ENCODE peak calls at places on chromosomes 4 and X, in four cellular contexts. J, M, V and U are unnamed samples. For H3K4me1, the result is how much of the 10 kb centered on the place peaks cover.

GRCh38 chr4:113406723-113407016 is 354.9 kb downstream of the CAMK2D start:
- DNase-seq in V (no peak), J (no peak), M (no peak), U (no peak)

GRCh38 chr4:6470502-6471302 is 1.7 kb downstream of the PPP2R2C start:
- DNase-seq in J (peak), M (peak), V (peak), U (peak)

GRCh38 chr4:16461362-16461761 is 235.1 kb upstream of the TAPT1 start:
- DNase-seq in J (no peak), M (no peak), V (no peak), U (no peak)

GRCh38 chr4:184097240-184097619 is 120.4 kb downstream of the ENPP6 start:
- DNase-seq in V (peak), M (peak), J (peak), U (peak)

GRCh38 chr4:96685691-96686090 is 845.8 kb downstream of the PDHA2 start:
- DNase-seq in J (no peak), M (no peak), V (no peak), U (no peak)

GRCh38 chr4:166014411-166014810 is 141.4 kb downstream of the TLL1 start:
- DNase-seq in J (no peak), M (no peak), V (no peak), U (no peak)

GRCh38 chr4:103853627-103854026 is 133.8 kb upstream of the TACR3 start:
- DNase-seq in M (no peak), V (no peak), J (no peak), U (no peak)

GRCh38 chrX:63746715-63747114 is 38.3 kb downstream of the ARHGEF9 start:
- DNase-seq in M (no peak), V (no peak), J (no peak), U (no peak)

GRCh38 chr4:139934786-139935330 is 219.1 kb downstream of the MAML3 start:
- DNase-seq in J (no peak), V (no peak), M (no peak), U (no peak)

GRCh38 chr4:6701371-6701770 is 7.7 kb downstream of the S100P start:
- DNase-seq in J (no peak), M (peak), V (no peak), U (no peak)

GRCh38 chrX:40579880-40580536 is 762 bp upstream of the ATP6AP2 start:
- DNase-seq in V (no peak), J (no peak), M (no peak), U (no peak)

GRCh38 chr4:153620352-153620751 is 63.7 kb upstream of the TLR2 start:
- DNase-seq in V (no peak), J (no peak), M (no peak), U (no peak)

GRCh38 chr4:85952518-85952917 is 407.3 kb downstream of the MAPK10 start:
- DNase-seq in V (no peak), M (no peak), J (no peak), U (peak)

GRCh38 chr4:36997727-36998126 is 246.8 kb upstream of the NWD2 start:
- DNase-seq in J (no peak), M (no peak), V (no peak), U (no peak)

GRCh38 chr4:175246941-175247340 is 328.8 kb downstream of the ADAM29 start:
- DNase-seq in V (no peak), M (no peak), J (no peak), U (no peak)

GRCh38 chr4:54661686-54662085 is 3.9 kb downstream of the KIT start:
- DNase-seq in V (no peak), M (no peak), J (no peak), U (no peak)

GRCh38 chrX:47316276-47317025 is 53.9 kb upstream of the ZNF157 start:
- DNase-seq in J (no peak), V (no peak), M (peak), U (peak)

GRCh38 chr4:76354517-76355473 is 48.3 kb downstream of the STBD1 start:
- DNase-seq in M (no peak), J (no peak), V (no peak), U (peak)

GRCh38 chr4:109494538-109494937 is 60.9 kb downstream of the SEC24B start:
- DNase-seq in V (no peak), J (no peak), M (no peak), U (peak)

GRCh38 chr4:62835579-62835978 is 1573.7 kb downstream of the TECRL start:
- DNase-seq in M (no peak), J (no peak), V (no peak), U (no peak)

GRCh38 chrX:102604327-102604726 is 5.0 kb downstream of the ARMCX5 start:
- DNase-seq in V (no peak), J (no peak), M (no peak), U (no peak)

GRCh38 chr4:122716825-122717448 is 15.6 kb upstream of the BBS12 start:
- DNase-seq in J (peak), M (peak), V (peak), U (peak)

GRCh38 chr4:124970011-124970410 is 257.5 kb upstream of the ANKRD50 start:
- DNase-seq in J (no peak), V (no peak), M (no peak), U (peak)

GRCh38 chr4:116499-116898 is 7.8 kb upstream of the ZNF718 start:
- DNase-seq in V (no peak), M (no peak), J (no peak), U (no peak)

GRCh38 chr4:40736910-40737309 is 12.8 kb upstream of the NSUN7 start:
- DNase-seq in V (no peak), J (no peak), M (no peak), U (peak)

GRCh38 chr4:8215001-8215427 is 15.9 kb downstream of the SH3TC1 start:
- DNase-seq in J (peak), M (no peak), V (peak), U (peak)

GRCh38 chr4:127781303-127782024 is 658 bp upstream of the HSPA4L start:
- DNase-seq in M (no peak), V (peak), J (peak), U (peak)

DNA sequence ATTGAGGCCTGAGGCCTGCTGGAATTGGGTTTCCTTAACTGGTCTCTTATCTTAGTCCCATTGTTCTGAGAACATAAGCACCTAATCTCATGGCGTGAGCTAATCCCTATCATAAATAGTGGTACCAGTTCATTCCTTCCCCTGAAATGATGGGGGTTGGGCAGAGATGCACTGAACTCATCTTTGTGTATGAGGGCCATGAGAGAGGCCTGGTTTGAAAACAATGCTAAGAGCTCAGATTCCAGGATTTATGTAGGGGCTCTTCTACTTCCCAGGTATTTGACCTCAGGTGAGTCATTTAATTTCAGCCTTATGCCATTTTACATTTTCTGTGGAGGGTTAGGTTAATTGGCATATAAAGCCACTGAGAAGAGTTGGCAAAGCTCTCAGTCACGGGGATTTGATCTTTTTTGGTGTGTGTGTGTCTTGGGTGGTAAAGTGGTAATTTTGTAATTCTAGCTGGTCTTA is 4.4 kb downstream of the RBM3 start:
- DNase-seq in V (no peak), M (peak), J (no peak), U (no peak)
- H3K27ac ChIP-seq in V (no peak), M (no peak), J (no peak), U (no peak)

GRCh38 chr4:43253511-43253910 is 361.0 kb downstream of the GRXCR1 start:
- DNase-seq in V (no peak), M (no peak), J (no peak), U (no peak)
- H3K4me1 ChIP-seq in V (under half), M (under half), J (under half), U (under half)

DNA sequence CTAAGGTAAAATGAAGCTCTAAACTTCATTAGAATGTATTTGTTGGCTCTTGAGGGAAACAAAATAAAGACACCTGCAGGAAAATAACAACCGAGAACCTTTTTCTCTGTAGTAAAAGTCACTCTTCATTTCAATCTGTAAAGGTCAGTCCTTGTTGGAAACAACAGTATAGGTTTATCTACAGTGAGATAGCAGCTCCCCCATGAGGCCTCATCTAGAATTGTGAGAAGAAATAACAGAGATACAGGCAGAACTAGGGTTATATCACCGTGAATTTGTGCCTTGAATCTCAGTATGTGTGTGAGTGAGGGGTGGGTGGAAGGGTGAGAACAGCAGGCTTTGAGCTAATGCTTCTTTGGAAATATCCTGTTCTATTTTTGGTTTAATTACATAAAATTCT is 107.8 kb upstream of the FMR1 start:
- DNase-seq in M (no peak), V (no peak), J (no peak), U (peak)
- TF ChIP-seq CTCF in M (peak), V (peak), J (no peak), U (no peak)

DNA sequence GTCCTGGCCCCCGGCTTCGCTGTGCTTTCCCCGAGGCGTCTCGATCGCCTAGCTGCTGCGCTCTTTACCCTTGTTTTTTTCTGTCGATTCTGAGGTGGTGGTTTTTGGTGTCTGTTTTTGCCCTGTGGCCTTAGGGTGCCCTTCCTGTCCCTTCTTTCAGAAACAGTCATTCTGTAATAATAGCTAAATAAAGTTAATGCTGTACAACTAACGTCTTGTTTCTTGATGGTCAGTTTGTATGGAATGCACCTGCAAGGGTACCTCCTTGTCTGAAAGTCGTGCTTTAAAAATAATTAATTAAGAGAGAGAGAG is 686 bp downstream of the FIP1L1 start:
- DNase-seq in J (no peak), M (no peak), V (no peak), U (no peak)
- H3K27ac ChIP-seq in J (peak), M (no peak), V (peak), U (peak)